ENCODE peak calls at places on chromosome X, in four cellular contexts. Q, W, K and Y are unnamed samples.

GRCh38 chrX:151458824-151459223 is 61.8 kb downstream of the VMA21 start:
- DNase-seq in K (no peak), Q (no peak), W (no peak), Y (no peak)

GRCh38 chrX:53317365-53318069 is 36.1 kb upstream of the IQSEC2 start:
- DNase-seq in W (peak), Q (peak), K (peak), Y (peak)

GRCh38 chrX:134990475-134991473 is at the start of gene SMIM10:
- DNase-seq in W (peak), Q (peak), K (peak), Y (peak)

GRCh38 chrX:94418065-94418464 is 744.1 kb downstream of the FAM133A start:
- DNase-seq in W (no peak), Q (no peak), K (no peak), Y (no peak)

GRCh38 chrX:24410514-24411189 is 50.2 kb downstream of the SUPT20HL1 start:
- DNase-seq in K (no peak), W (no peak), Q (no peak), Y (no peak)

GRCh38 chrX:14673764-14674163 is 144.4 kb downstream of the GLRA2 start:
- DNase-seq in W (no peak), Q (peak), K (peak), Y (peak)

GRCh38 chrX:40542208-40542607 is 38.6 kb upstream of the ATP6AP2 start:
- DNase-seq in W (no peak), Q (peak), K (no peak), Y (no peak)

GRCh38 chrX:150941580-150941979 is 41.6 kb upstream of the HMGB3 start:
- DNase-seq in K (no peak), Q (no peak), W (no peak), Y (no peak)

GRCh38 chrX:72121381-72121780 is 10.3 kb downstream of the RTL5 start:
- DNase-seq in W (no peak), Q (no peak), K (peak), Y (peak)

GRCh38 chrX:106726485-106727437 is at the start of gene RNF128:
- DNase-seq in W (no peak), Q (peak), K (peak), Y (peak)

GRCh38 chrX:1600406-1601050 is 9.1 kb downstream of the AKAP17A start:
- DNase-seq in K (peak), Q (no peak), W (no peak), Y (no peak)

GRCh38 chrX:154487518-154488290 is 1.3 kb upstream of the UBL4A start:
- DNase-seq in Q (no peak), W (no peak), K (no peak), Y (no peak)

GRCh38 chrX:16903274-16904019 is 33.3 kb upstream of the RBBP7 start:
- DNase-seq in K (no peak), Q (no peak), W (no peak), Y (no peak)

GRCh38 chrX:23494741-23495140 is 160.1 kb downstream of the PTCHD1 start:
- DNase-seq in K (no peak), W (no peak), Q (no peak), Y (no peak)

GRCh38 chrX:68647156-68647957 is at the start of gene STARD8:
- DNase-seq in W (no peak), Q (peak), K (peak), Y (peak)

GRCh38 chrX:63784902-63785692 is at the start of gene ARHGEF9:
- DNase-seq in K (peak), W (no peak), Q (no peak), Y (no peak)

GRCh38 chrX:129622757-129623301 is 31.9 kb downstream of the APLN start:
- DNase-seq in W (no peak), K (no peak), Q (no peak), Y (no peak)

GRCh38 chrX:30971761-30972603 is 82.9 kb upstream of the TAB3 start:
- DNase-seq in Q (peak), W (no peak), K (peak), Y (peak)

GRCh38 chrX:103586314-103586646 is 965 bp downstream of the TCEAL4 start:
- DNase-seq in W (no peak), K (peak), Q (no peak), Y (no peak)

GRCh38 chrX:51461053-51462050 is 35.0 kb downstream of the NUDT11 start:
- DNase-seq in W (no peak), Q (peak), K (peak), Y (peak)

GRCh38 chrX:120274958-120275357 is 24.3 kb downstream of the ZBTB33 start:
- DNase-seq in W (no peak), Q (no peak), K (no peak), Y (no peak)

GRCh38 chrX:132059973-132060540 is 37.0 kb downstream of the STK26 start:
- DNase-seq in W (no peak), Q (no peak), K (no peak), Y (no peak)

GRCh38 chrX:19953145-19953544 is 37.7 kb downstream of the BCLAF3 start:
- DNase-seq in Q (no peak), K (no peak), W (no peak), Y (no peak)

GRCh38 chrX:74636749-74637314 is 22.4 kb upstream of the RLIM start:
- DNase-seq in Q (no peak), K (no peak), W (no peak), Y (no peak)

GRCh38 chrX:119500061-119500800 is 32.0 kb downstream of the SLC25A5 start:
- DNase-seq in K (no peak), Q (no peak), W (no peak), Y (no peak)

GRCh38 chrX:9163153-9163790 is 129.3 kb upstream of the FAM9B start:
- DNase-seq in K (peak), W (no peak), Q (no peak), Y (no peak)

GRCh38 chrX:118603981-118604380 is 108.4 kb downstream of the DOCK11 start:
- DNase-seq in W (no peak), Q (peak), K (peak), Y (peak)